ENCODE peak calls at places on chromosomes 2 and 18, in seven cellular contexts. One of them, this sample, is unnamed.
A peak's percentile ranks its signal among the peaks of the same experiment; 100 is the strongest.

GRCh38 chr2:222196159-222196558 is 102.6 kb downstream of the PAX3 start:
- DNase-seq in K562: no peak
- DNase-seq in BE2C: no peak
- DNase-seq in A549: no peak
- DNase-seq in ovary: no peak
- DNase-seq in fibroblast of lung: no peak
- DNase-seq in hepatocyte: no peak
- DNase-seq in this sample: no peak

GRCh38 chr2:66432801-66433694 is 1.9 kb upstream of the MEIS1 start:
- DNase-seq in K562: peak; percentile 90
- DNase-seq in BE2C: peak; percentile 86
- DNase-seq in A549: peak; percentile 93
- DNase-seq in ovary: peak; percentile 91
- DNase-seq in fibroblast of lung: peak; percentile 98
- DNase-seq in hepatocyte: peak; percentile 95
- DNase-seq in this sample: peak; percentile 81

GRCh38 chr2:169393068-169393590 is 30.8 kb upstream of the LRP2 start:
- DNase-seq in K562: no peak
- DNase-seq in BE2C: no peak
- DNase-seq in A549: no peak
- DNase-seq in ovary: no peak
- DNase-seq in fibroblast of lung: no peak
- DNase-seq in hepatocyte: peak; percentile 6
- DNase-seq in this sample: no peak

GRCh38 chr2:207296265-207296948 is 130.7 kb upstream of the KLF7 start:
- DNase-seq in K562: no peak
- DNase-seq in BE2C: no peak
- DNase-seq in A549: no peak
- DNase-seq in ovary: no peak
- DNase-seq in fibroblast of lung: peak; percentile 24
- DNase-seq in hepatocyte: no peak
- DNase-seq in this sample: no peak

GRCh38 chr2:71691747-71692455 is 238.5 kb downstream of the DYSF start:
- DNase-seq in K562: no peak
- DNase-seq in BE2C: no peak
- DNase-seq in A549: no peak
- DNase-seq in ovary: no peak
- DNase-seq in fibroblast of lung: no peak
- DNase-seq in hepatocyte: no peak
- DNase-seq in this sample: no peak

GRCh38 chr18:34222025-34222395 is 2.7 kb downstream of the NOL4 start:
- DNase-seq in K562: no peak
- DNase-seq in BE2C: peak; percentile 62
- DNase-seq in A549: no peak
- DNase-seq in ovary: no peak
- DNase-seq in fibroblast of lung: no peak
- DNase-seq in hepatocyte: peak; percentile 5
- DNase-seq in this sample: peak; percentile 25

GRCh38 chr2:207767461-207768167 is 2.1 kb downstream of the FZD5 start:
- DNase-seq in K562: no peak
- DNase-seq in BE2C: peak; percentile 55
- DNase-seq in A549: peak; percentile 81
- DNase-seq in ovary: peak; percentile 53
- DNase-seq in fibroblast of lung: peak; percentile 18
- DNase-seq in hepatocyte: peak; percentile 67
- DNase-seq in this sample: peak; percentile 85

GRCh38 chr2:227323818-227324217 is 1.2 kb upstream of the MFF start:
- DNase-seq in K562: no peak
- DNase-seq in BE2C: no peak
- DNase-seq in A549: no peak
- DNase-seq in ovary: no peak
- DNase-seq in fibroblast of lung: no peak
- DNase-seq in hepatocyte: no peak
- DNase-seq in this sample: no peak

GRCh38 chr18:22465859-22466602 is 48.3 kb upstream of the CTAGE1 start:
- DNase-seq in K562: peak; percentile 87
- DNase-seq in BE2C: no peak
- DNase-seq in A549: peak; percentile 91
- DNase-seq in ovary: no peak
- DNase-seq in fibroblast of lung: peak; percentile 95
- DNase-seq in hepatocyte: peak; percentile 83
- DNase-seq in this sample: no peak

GRCh38 chr2:217691920-217692666 is 310.7 kb downstream of the TNS1 start:
- DNase-seq in K562: no peak
- DNase-seq in BE2C: no peak
- DNase-seq in A549: no peak
- DNase-seq in ovary: no peak
- DNase-seq in fibroblast of lung: peak; percentile 17
- DNase-seq in hepatocyte: no peak
- DNase-seq in this sample: no peak

GRCh38 chr2:71813315-71813714 is 334.3 kb downstream of the CYP26B1 start:
- DNase-seq in K562: no peak
- DNase-seq in BE2C: no peak
- DNase-seq in A549: no peak
- DNase-seq in ovary: no peak
- DNase-seq in fibroblast of lung: no peak
- DNase-seq in hepatocyte: no peak
- DNase-seq in this sample: no peak

GRCh38 chr18:2515908-2516625 is 55.2 kb downstream of the METTL4 start:
- DNase-seq in K562: no peak
- DNase-seq in BE2C: no peak
- DNase-seq in A549: peak; percentile 77
- DNase-seq in ovary: no peak
- DNase-seq in fibroblast of lung: peak; percentile 87
- DNase-seq in hepatocyte: peak; percentile 35
- DNase-seq in this sample: no peak

GRCh38 chr2:88765154-88765948 is 73.9 kb downstream of the RPIA start:
- DNase-seq in K562: no peak
- DNase-seq in BE2C: peak; percentile 18
- DNase-seq in A549: peak; percentile 41
- DNase-seq in ovary: no peak
- DNase-seq in fibroblast of lung: peak; percentile 6
- DNase-seq in hepatocyte: no peak
- DNase-seq in this sample: peak; percentile 71

GRCh38 chr2:241501099-241501541 is 7.3 kb downstream of the STK25 start:
- DNase-seq in K562: no peak
- DNase-seq in BE2C: no peak
- DNase-seq in A549: no peak
- DNase-seq in ovary: no peak
- DNase-seq in fibroblast of lung: no peak
- DNase-seq in hepatocyte: no peak
- DNase-seq in this sample: no peak

GRCh38 chr2:32061973-32062861 is 1.1 kb upstream of the SPAST start:
- DNase-seq in K562: peak; percentile 80
- DNase-seq in BE2C: peak; percentile 69
- DNase-seq in A549: no peak
- DNase-seq in ovary: peak; percentile 64
- DNase-seq in fibroblast of lung: peak; percentile 28
- DNase-seq in hepatocyte: peak; percentile 46
- DNase-seq in this sample: no peak

GRCh38 chr2:187302146-187302545 is 145.9 kb downstream of the CALCRL start:
- DNase-seq in K562: no peak
- DNase-seq in BE2C: no peak
- DNase-seq in A549: no peak
- DNase-seq in ovary: no peak
- DNase-seq in fibroblast of lung: peak; percentile 74
- DNase-seq in hepatocyte: no peak
- DNase-seq in this sample: no peak

GRCh38 chr2:71388214-71388613 is 56.6 kb downstream of the ZNF638 start:
- DNase-seq in K562: no peak
- DNase-seq in BE2C: no peak
- DNase-seq in A549: no peak
- DNase-seq in ovary: no peak
- DNase-seq in fibroblast of lung: no peak
- DNase-seq in hepatocyte: no peak
- DNase-seq in this sample: no peak

GRCh38 chr2:225177098-225177497 is 134.8 kb upstream of the DOCK10 start:
- DNase-seq in K562: no peak
- DNase-seq in BE2C: no peak
- DNase-seq in A549: peak; percentile 36
- DNase-seq in ovary: no peak
- DNase-seq in fibroblast of lung: peak; percentile 18
- DNase-seq in hepatocyte: no peak
- DNase-seq in this sample: no peak

GRCh38 chr2:189082576-189082975 is 97.0 kb downstream of the COL5A2 start:
- DNase-seq in K562: no peak
- DNase-seq in BE2C: no peak
- DNase-seq in A549: no peak
- DNase-seq in ovary: no peak
- DNase-seq in fibroblast of lung: peak; percentile 97
- DNase-seq in hepatocyte: peak; percentile 62
- DNase-seq in this sample: no peak

GRCh38 chr2:173830169-173830568 is 135.0 kb downstream of the SP3 start:
- DNase-seq in K562: no peak
- DNase-seq in BE2C: no peak
- DNase-seq in A549: no peak
- DNase-seq in ovary: no peak
- DNase-seq in fibroblast of lung: peak; percentile 15
- DNase-seq in hepatocyte: no peak
- DNase-seq in this sample: no peak

GRCh38 chr2:71945133-71945959 is 202.3 kb downstream of the CYP26B1 start:
- DNase-seq in K562: no peak
- DNase-seq in BE2C: no peak
- DNase-seq in A549: no peak
- DNase-seq in ovary: no peak
- DNase-seq in fibroblast of lung: no peak
- DNase-seq in hepatocyte: no peak
- DNase-seq in this sample: no peak

GRCh38 chr2:109332880-109333279 is 203.9 kb downstream of the SH3RF3 start:
- DNase-seq in K562: no peak
- DNase-seq in BE2C: no peak
- DNase-seq in A549: no peak
- DNase-seq in ovary: no peak
- DNase-seq in fibroblast of lung: no peak
- DNase-seq in hepatocyte: no peak
- DNase-seq in this sample: no peak

GRCh38 chr2:109331081-109331480 is 202.1 kb downstream of the SH3RF3 start:
- DNase-seq in K562: no peak
- DNase-seq in BE2C: no peak
- DNase-seq in A549: no peak
- DNase-seq in ovary: no peak
- DNase-seq in fibroblast of lung: peak; percentile 35
- DNase-seq in hepatocyte: no peak
- DNase-seq in this sample: no peak

GRCh38 chr2:109335586-109336266 is 206.7 kb downstream of the SH3RF3 start:
- DNase-seq in K562: no peak
- DNase-seq in BE2C: no peak
- DNase-seq in A549: no peak
- DNase-seq in ovary: no peak
- DNase-seq in fibroblast of lung: peak; percentile 82
- DNase-seq in hepatocyte: no peak
- DNase-seq in this sample: no peak

GRCh38 chr2:109331864-109332848 is 203.2 kb downstream of the SH3RF3 start:
- DNase-seq in K562: peak; percentile 24
- DNase-seq in BE2C: peak; percentile 23
- DNase-seq in A549: peak; percentile 36
- DNase-seq in ovary: no peak
- DNase-seq in fibroblast of lung: peak; percentile 87
- DNase-seq in hepatocyte: peak; percentile 87
- DNase-seq in this sample: peak; percentile 67

GRCh38 chr2:109333414-109334194 is 204.6 kb downstream of the SH3RF3 start:
- DNase-seq in K562: no peak
- DNase-seq in BE2C: no peak
- DNase-seq in A549: peak; percentile 8
- DNase-seq in ovary: no peak
- DNase-seq in fibroblast of lung: no peak
- DNase-seq in hepatocyte: no peak
- DNase-seq in this sample: no peak
- H3K4me1 ChIP-seq in K562: no peaks in the 10 kb centered on the region
- H3K4me1 ChIP-seq in BE2C: no peaks in the 10 kb centered on the region
- H3K4me1 ChIP-seq in A549: peaks cover 8% of the 10 kb centered on the region
- H3K4me1 ChIP-seq in ovary: peaks cover 13% of the 10 kb centered on the region
- H3K4me1 ChIP-seq in fibroblast of lung: peaks cover 49% of the 10 kb centered on the region
- H3K4me1 ChIP-seq in hepatocyte: peaks cover 24% of the 10 kb centered on the region
- H3K4me1 ChIP-seq in this sample: peaks cover 8% of the 10 kb centered on the region

GRCh38 chr2:137888845-137889244 is 75.4 kb upstream of the HNMT start:
- DNase-seq in K562: peak; percentile 46
- DNase-seq in BE2C: peak; percentile 40
- DNase-seq in A549: peak; percentile 61
- DNase-seq in ovary: no peak
- DNase-seq in fibroblast of lung: peak; percentile 13
- DNase-seq in hepatocyte: peak; percentile 61
- DNase-seq in this sample: no peak
- H3K4me3 ChIP-seq in K562: no peak overlapping the region
- H3K4me3 ChIP-seq in BE2C: no peak overlapping the region
- H3K4me3 ChIP-seq in A549: no peak overlapping the region
- H3K4me3 ChIP-seq in ovary: no peak overlapping the region
- H3K4me3 ChIP-seq in fibroblast of lung: no peak overlapping the region
- H3K4me3 ChIP-seq in hepatocyte: no peak overlapping the region
- H3K4me3 ChIP-seq in this sample: no peak overlapping the region

GRCh38 chr2:172094319-172095145 is 8.2 kb downstream of the DLX2 start:
- DNase-seq in K562: no peak
- DNase-seq in BE2C: no peak
- DNase-seq in A549: peak; percentile 45
- DNase-seq in ovary: no peak
- DNase-seq in fibroblast of lung: no peak
- DNase-seq in hepatocyte: no peak
- DNase-seq in this sample: no peak
- H3K4me1 ChIP-seq in K562: peaks cover 19% of the 10 kb centered on the region
- H3K4me1 ChIP-seq in BE2C: no peaks in the 10 kb centered on the region
- H3K4me1 ChIP-seq in A549: peaks cover 24% of the 10 kb centered on the region
- H3K4me1 ChIP-seq in ovary: peaks cover 17% of the 10 kb centered on the region
- H3K4me1 ChIP-seq in fibroblast of lung: peaks cover 16% of the 10 kb centered on the region
- H3K4me1 ChIP-seq in hepatocyte: peaks cover 33% of the 10 kb centered on the region
- H3K4me1 ChIP-seq in this sample: peaks cover 32% of the 10 kb centered on the region

GRCh38 chr18:24053211-24053610 is 38.7 kb downstream of the TTC39C start:
- DNase-seq in K562: no peak
- DNase-seq in BE2C: no peak
- DNase-seq in A549: no peak
- DNase-seq in ovary: no peak
- DNase-seq in fibroblast of lung: no peak
- DNase-seq in hepatocyte: no peak
- DNase-seq in this sample: no peak

GRCh38 chr18:24051256-24051947 is 36.8 kb downstream of the TTC39C start:
- DNase-seq in K562: no peak
- DNase-seq in BE2C: no peak
- DNase-seq in A549: peak; percentile 71
- DNase-seq in ovary: no peak
- DNase-seq in fibroblast of lung: peak; percentile 68
- DNase-seq in hepatocyte: peak; percentile 31
- DNase-seq in this sample: no peak

GRCh38 chr18:24052053-24052452 is 37.5 kb downstream of the TTC39C start:
- DNase-seq in K562: no peak
- DNase-seq in BE2C: no peak
- DNase-seq in A549: peak; percentile 84
- DNase-seq in ovary: no peak
- DNase-seq in fibroblast of lung: peak; percentile 67
- DNase-seq in hepatocyte: peak; percentile 35
- DNase-seq in this sample: no peak

GRCh38 chr18:24050916-24051255 is 36.3 kb downstream of the TTC39C start:
- DNase-seq in K562: no peak
- DNase-seq in BE2C: no peak
- DNase-seq in A549: no peak
- DNase-seq in ovary: no peak
- DNase-seq in fibroblast of lung: no peak
- DNase-seq in hepatocyte: peak; percentile 42
- DNase-seq in this sample: no peak

DNA sequence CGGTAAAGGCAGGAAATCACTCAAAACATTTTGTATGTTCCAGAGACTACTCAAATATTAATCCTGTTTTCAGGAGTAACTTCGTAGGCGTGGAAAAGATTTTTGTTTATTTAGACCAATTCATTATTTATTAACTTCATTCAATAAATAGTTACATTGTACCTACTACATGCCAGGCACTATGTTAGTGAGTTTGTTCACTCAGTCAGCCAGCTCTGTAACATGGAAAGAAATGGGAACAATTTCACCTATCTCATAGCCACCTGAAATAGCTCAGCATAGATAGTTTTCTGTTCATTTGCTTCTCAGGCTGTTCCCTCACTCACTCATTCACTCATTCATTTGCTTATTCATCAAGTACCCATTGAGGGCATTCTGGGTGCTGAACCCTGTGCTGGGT is 34.6 kb downstream of the TTC39C start:
- DNase-seq in K562: no peak
- DNase-seq in BE2C: no peak
- DNase-seq in A549: no peak
- DNase-seq in ovary: no peak
- DNase-seq in fibroblast of lung: no peak
- DNase-seq in hepatocyte: no peak
- DNase-seq in this sample: no peak
- H3K4me3 ChIP-seq in K562: no peak overlapping the region
- H3K4me3 ChIP-seq in BE2C: no peak overlapping the region
- H3K4me3 ChIP-seq in A549: no peak overlapping the region
- H3K4me3 ChIP-seq in ovary: no peak overlapping the region
- H3K4me3 ChIP-seq in fibroblast of lung: no peak overlapping the region
- H3K4me3 ChIP-seq in hepatocyte: no peak overlapping the region
- H3K4me3 ChIP-seq in this sample: no peak overlapping the region